ENCODE peak calls at places on chromosomes 12 and 14, in eight cellular contexts. T is thoracic aorta, P is endothelial cell of umbilical vein, I is prostate gland, W is MCF 10A, M is nephron progenitor cell, G is omental fat pad, J is endothelial cell. U is an unnamed sample.

GRCh38 chr14:39381366-39381765 is 50.9 kb downstream of the FBXO33 start:
- DNase-seq in T (no peak), P (no peak), I (no peak), W (no peak), M (peak), G (no peak), J (no peak), U (no peak)

GRCh38 chr12:64125913-64126312 is 96.2 kb downstream of the KICS2 start:
- DNase-seq in T (no peak), P (no peak), I (no peak), W (no peak), M (no peak), G (no peak), J (no peak), U (no peak)

GRCh38 chr12:120661432-120661831 is 21.0 kb downstream of the CABP1 start:
- DNase-seq in T (no peak), P (no peak), I (no peak), W (no peak), M (no peak), G (no peak), J (no peak), U (no peak)

GRCh38 chr12:130497991-130498390 is 160.3 kb downstream of the PIWIL1 start:
- DNase-seq in T (no peak), P (no peak), I (no peak), W (no peak), M (no peak), G (no peak), J (no peak), U (no peak)

GRCh38 chr12:4114986-4115385 is 158.6 kb upstream of the CCND2 start:
- DNase-seq in T (no peak), P (no peak), I (no peak), W (no peak), M (no peak), G (no peak), J (no peak), U (no peak)

GRCh38 chr12:102527256-102527720 is 46.9 kb upstream of the IGF1 start:
- DNase-seq in T (no peak), P (no peak), I (no peak), W (no peak), M (no peak), G (no peak), J (no peak), U (no peak)

GRCh38 chr14:68393178-68393763 is 399.6 kb downstream of the ZFP36L1 start:
- DNase-seq in T (no peak), P (no peak), I (no peak), W (no peak), M (no peak), G (no peak), J (no peak), U (no peak)

GRCh38 chr14:52918486-52918885 is 32.4 kb downstream of the FERMT2 start:
- DNase-seq in T (no peak), P (peak), I (no peak), W (peak), M (no peak), G (no peak), J (no peak), U (no peak)

GRCh38 chr12:79069009-79069408 is 204.4 kb downstream of the SYT1 start:
- DNase-seq in T (no peak), P (no peak), I (no peak), W (no peak), M (no peak), G (no peak), J (no peak), U (no peak)

GRCh38 chr14:38867561-38868150 is 235.4 kb downstream of the SEC23A start:
- DNase-seq in T (peak), P (peak), I (peak), W (peak), M (peak), G (peak), J (peak), U (peak)

GRCh38 chr14:21300892-21301291 is 21.0 kb downstream of the RPGRIP1 start:
- DNase-seq in T (no peak), P (no peak), I (no peak), W (no peak), M (peak), G (no peak), J (peak), U (no peak)

GRCh38 chr12:85016423-85016822 is 19.7 kb downstream of the TSPAN19 start:
- DNase-seq in T (no peak), P (peak), I (no peak), W (peak), M (no peak), G (no peak), J (no peak), U (no peak)

GRCh38 chr12:112836736-112837628 is 45.4 kb downstream of the RPH3A start:
- DNase-seq in T (no peak), P (peak), I (no peak), W (no peak), M (no peak), G (no peak), J (no peak), U (no peak)

GRCh38 chr12:15863984-15864383 is 18.2 kb upstream of the STRAP start:
- DNase-seq in T (no peak), P (no peak), I (no peak), W (no peak), M (no peak), G (no peak), J (no peak), U (no peak)

GRCh38 chr14:81313200-81313599 is 86.9 kb downstream of the STON2 start:
- DNase-seq in T (no peak), P (no peak), I (no peak), W (no peak), M (no peak), G (no peak), J (no peak), U (no peak)

GRCh38 chr14:96756745-96757144 is 40.4 kb upstream of the VRK1 start:
- DNase-seq in T (no peak), P (no peak), I (no peak), W (no peak), M (no peak), G (no peak), J (no peak), U (no peak)

GRCh38 chr14:51210594-51210993 is 29.5 kb upstream of the TMX1 start:
- DNase-seq in T (no peak), P (no peak), I (no peak), W (no peak), M (no peak), G (no peak), J (no peak), U (no peak)

GRCh38 chr14:58668848-58669480 is 31.2 kb downstream of the DACT1 start:
- DNase-seq in T (no peak), P (no peak), I (no peak), W (no peak), M (peak), G (no peak), J (no peak), U (no peak)

GRCh38 chr12:91317324-91317723 is 134.7 kb upstream of the DCN start:
- DNase-seq in T (no peak), P (no peak), I (no peak), W (no peak), M (no peak), G (no peak), J (no peak), U (no peak)

GRCh38 chr12:27451416-27451815 is 4.9 kb downstream of the SMCO2 start:
- DNase-seq in T (no peak), P (no peak), I (no peak), W (no peak), M (no peak), G (no peak), J (no peak), U (no peak)

GRCh38 chr12:47816646-47817271 is 2.9 kb downstream of the HDAC7 start:
- DNase-seq in T (no peak), P (peak), I (no peak), W (no peak), M (no peak), G (no peak), J (peak), U (no peak)

DNA sequence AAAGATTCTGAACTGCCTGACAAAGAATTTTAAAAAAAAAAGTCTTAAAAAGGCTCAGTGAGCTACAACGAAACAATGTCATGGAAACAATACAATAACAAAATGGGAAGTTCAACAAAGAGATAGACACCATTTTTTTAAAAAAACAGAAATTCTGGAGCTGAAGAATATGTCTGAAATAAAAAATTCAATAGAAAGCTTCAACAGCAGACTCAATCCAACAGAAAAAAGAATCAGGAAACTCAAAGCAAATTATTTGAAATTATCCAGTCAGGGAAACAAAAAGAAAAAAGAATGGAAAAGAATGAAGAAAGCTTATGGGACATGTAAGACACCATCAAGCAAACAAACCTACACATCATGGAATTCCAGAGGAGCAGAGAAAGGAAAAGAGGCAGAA is 118.5 kb upstream of the LGR5 start:
- DNase-seq in T (no peak), P (no peak), I (no peak), W (no peak), M (no peak), G (no peak), J (no peak), U (no peak)
- TF ChIP-seq CTCF in T (no peak), P (no peak), I (no peak), W (no peak), M (no peak), G (no peak), J (no peak), U (no peak)

GRCh38 chr12:110015132-110015531 is 15.9 kb downstream of the ANKRD13A start:
- DNase-seq in T (no peak), P (peak), I (no peak), W (no peak), M (no peak), G (no peak), J (no peak), U (no peak)
- TF ChIP-seq CTCF in T (no peak), P (no peak), I (no peak), W (no peak), M (no peak), G (no peak), J (no peak), U (no peak)

GRCh38 chr12:29726321-29726692 is 57.4 kb downstream of the TMTC1 start:
- DNase-seq in T (no peak), P (peak), I (peak), W (peak), M (no peak), G (no peak), J (no peak), U (no peak)
- TF ChIP-seq CTCF in T (no peak), P (no peak), I (no peak), W (no peak), M (no peak), G (no peak), J (no peak), U (no peak)

GRCh38 chr12:115670869-115671268 is 606.6 kb downstream of the MED13L start:
- DNase-seq in T (no peak), P (no peak), I (no peak), W (no peak), M (no peak), G (no peak), J (no peak), U (no peak)

GRCh38 chr12:115661103-115661502 is 616.4 kb downstream of the MED13L start:
- DNase-seq in T (no peak), P (no peak), I (peak), W (peak), M (no peak), G (no peak), J (no peak), U (no peak)

GRCh38 chr12:115667116-115667515 is 610.4 kb downstream of the MED13L start:
- DNase-seq in T (no peak), P (no peak), I (no peak), W (no peak), M (peak), G (no peak), J (no peak), U (no peak)

GRCh38 chr12:115660211-115660805 is 617.2 kb downstream of the MED13L start:
- DNase-seq in T (no peak), P (no peak), I (no peak), W (peak), M (no peak), G (no peak), J (no peak), U (no peak)

GRCh38 chr12:115666168-115666567 is 611.3 kb downstream of the MED13L start:
- DNase-seq in T (no peak), P (no peak), I (no peak), W (no peak), M (no peak), G (no peak), J (no peak), U (no peak)
- TF ChIP-seq CTCF in T (no peak), P (no peak), I (no peak), W (no peak), M (no peak), G (no peak), J (no peak), U (no peak)

DNA sequence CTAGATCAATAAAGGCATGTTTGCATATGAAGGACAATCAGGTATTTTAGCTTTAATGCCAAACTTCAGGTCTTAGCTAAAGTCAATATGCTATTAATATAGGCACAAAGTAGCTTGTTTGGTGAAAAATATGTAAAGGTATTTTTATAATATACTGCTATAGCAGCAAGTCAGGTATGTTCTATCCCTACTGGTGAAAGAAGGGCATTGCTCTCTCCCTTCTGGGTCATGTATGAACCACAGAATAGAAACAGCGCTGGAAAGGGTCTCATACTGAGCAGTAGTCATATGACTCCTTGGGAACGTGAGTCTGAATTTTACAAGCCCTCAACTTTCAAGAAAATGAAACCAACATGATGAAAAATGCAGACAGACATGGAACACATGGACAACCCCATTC is 314.6 kb downstream of the GRIN2B start:
- DNase-seq in T (no peak), P (no peak), I (no peak), W (no peak), M (no peak), G (no peak), J (no peak), U (no peak)
- TF ChIP-seq CTCF in T (no peak), P (no peak), I (no peak), W (no peak), M (peak), G (no peak), J (peak), U (no peak)

GRCh38 chr14:91128699-91129098 is 14.8 kb downstream of the DGLUCY start:
- DNase-seq in T (no peak), P (no peak), I (no peak), W (no peak), M (no peak), G (no peak), J (no peak), U (no peak)
- TF ChIP-seq CTCF in T (no peak), P (no peak), I (no peak), W (no peak), M (no peak), G (no peak), J (no peak), U (no peak)

GRCh38 chr12:108302471-108303311 is 36.4 kb downstream of the CMKLR1 start:
- DNase-seq in T (peak), P (peak), I (no peak), W (peak), M (peak), G (no peak), J (no peak), U (peak)
- TF ChIP-seq CTCF in T (no peak), P (peak), I (no peak), W (peak), M (no peak), G (no peak), J (no peak), U (no peak)

U was measured in tibial nerve.